ENCODE peak calls at places on chromosomes 6 and 20, in four cellular contexts. R is H1, D is H9, L is IMR-90. B is an unnamed sample.

GRCh38 chr6:8860671-8861070 is 425.3 kb upstream of the SLC35B3 start:
- DNase-seq in R (no peak), D (no peak), L (no peak), B (no peak)

GRCh38 chr20:19992996-19993908 is 23.9 kb upstream of the NAA20 start:
- DNase-seq in R (no peak), D (peak), L (peak), B (peak)

GRCh38 chr6:97668716-97669115 is 385.7 kb upstream of the MMS22L start:
- DNase-seq in R (no peak), D (no peak), L (no peak), B (peak)

GRCh38 chr6:31356946-31357466 is at the start of gene HLA-B:
- DNase-seq in R (no peak), D (peak), L (peak), B (peak)

GRCh38 chr6:56795852-56796532 is 153.3 kb upstream of the DST start:
- DNase-seq in R (no peak), D (no peak), L (peak), B (no peak)

GRCh38 chr6:35015996-35016395 is 125.1 kb downstream of the TCP11 start:
- DNase-seq in R (no peak), D (no peak), L (peak), B (no peak)

GRCh38 chr6:18307006-18307405 is 42.7 kb upstream of the DEK start:
- DNase-seq in R (no peak), D (peak), L (peak), B (peak)

GRCh38 chr6:126804255-126805064 is 314.0 kb upstream of the RSPO3 start:
- DNase-seq in R (no peak), D (no peak), L (peak), B (peak)

GRCh38 chr6:8652710-8653109 is 217.4 kb upstream of the SLC35B3 start:
- DNase-seq in R (no peak), D (peak), L (no peak), B (peak)

GRCh38 chr6:163529605-163530004 is 115.1 kb downstream of the QKI start:
- DNase-seq in R (no peak), D (no peak), L (peak), B (no peak)

GRCh38 chr6:25312703-25313102 is 33.5 kb downstream of the CARMIL1 start:
- DNase-seq in R (no peak), D (no peak), L (peak), B (peak)

GRCh38 chr6:159983641-159984080 is 14.8 kb downstream of the IGF2R start:
- DNase-seq in R (no peak), D (no peak), L (peak), B (no peak)

GRCh38 chr20:14334306-14334930 is 3.0 kb downstream of the FLRT3 start:
- DNase-seq in R (peak), D (peak), L (peak), B (peak)

GRCh38 chr20:45229264-45230056 is 8.3 kb downstream of the SEMG2 start:
- DNase-seq in R (peak), D (peak), L (no peak), B (peak)

GRCh38 chr6:111843347-111844147 is 29.7 kb downstream of the FYN start:
- DNase-seq in R (no peak), D (no peak), L (no peak), B (no peak)

GRCh38 chr6:28353981-28354676 is 4.4 kb downstream of the ZKSCAN3 start:
- DNase-seq in R (no peak), D (no peak), L (peak), B (peak)

GRCh38 chr20:24738981-24739633 is 210.0 kb upstream of the CST7 start:
- DNase-seq in R (no peak), D (no peak), L (no peak), B (no peak)

GRCh38 chr20:63974402-63975200 is 4.8 kb downstream of the SAMD10 start:
- DNase-seq in R (no peak), D (peak), L (peak), B (no peak)

GRCh38 chr20:38897267-38897666 is 28.9 kb upstream of the FAM83D start:
- DNase-seq in R (no peak), D (no peak), L (no peak), B (no peak)

GRCh38 chr20:61218886-61219480 is 33.1 kb upstream of the CDH4 start:
- DNase-seq in R (no peak), D (no peak), L (peak), B (no peak)

GRCh38 chr20:45095753-45096371 is 5.1 kb downstream of the KCNS1 start:
- DNase-seq in R (no peak), D (peak), L (peak), B (peak)

GRCh38 chr6:31180500-31180899 is 10.0 kb upstream of the POU5F1 start:
- DNase-seq in R (no peak), D (peak), L (no peak), B (peak)

GRCh38 chr6:116217069-116217468 is 36.8 kb downstream of the TSPYL4 start:
- DNase-seq in R (no peak), D (no peak), L (peak), B (peak)

GRCh38 chr6:125759184-125759902 is 9.9 kb downstream of the HEY2 start:
- DNase-seq in R (no peak), D (peak), L (no peak), B (peak)

GRCh38 chr6:106158816-106159215 is 72.7 kb downstream of the PRDM1 start:
- DNase-seq in R (no peak), D (no peak), L (peak), B (no peak)

GRCh38 chr6:106156413-106156812 is 70.3 kb downstream of the PRDM1 start:
- DNase-seq in R (no peak), D (no peak), L (no peak), B (no peak)

GRCh38 chr6:106154326-106154725 is 68.2 kb downstream of the PRDM1 start:
- DNase-seq in R (no peak), D (peak), L (no peak), B (peak)

GRCh38 chr6:106155219-106155830 is 69.2 kb downstream of the PRDM1 start:
- DNase-seq in R (no peak), D (no peak), L (no peak), B (peak)

GRCh38 chr6:106156863-106157262 is 70.7 kb downstream of the PRDM1 start:
- DNase-seq in R (no peak), D (no peak), L (no peak), B (no peak)
- H3K56ac ChIP-seq in R (no peak), D (no peak), L (no peak), B (peak)

GRCh38 chr6:148221580-148221979 is 121.1 kb upstream of the SASH1 start:
- DNase-seq in R (no peak), D (no peak), L (peak), B (peak)

GRCh38 chr6:148231572-148231971 is 111.1 kb upstream of the SASH1 start:
- DNase-seq in R (no peak), D (no peak), L (peak), B (no peak)

GRCh38 chr6:148223424-148223842 is 119.2 kb upstream of the SASH1 start:
- DNase-seq in R (no peak), D (no peak), L (peak), B (no peak)

GRCh38 chr6:148225871-148226270 is 116.8 kb upstream of the SASH1 start:
- DNase-seq in R (no peak), D (no peak), L (no peak), B (no peak)
- H2BK5ac ChIP-seq in R (no peak), D (no peak), L (no peak), B (no peak)

GRCh38 chr20:56316051-56316450 is 42.7 kb upstream of the FAM210B start:
- DNase-seq in R (no peak), D (no peak), L (no peak), B (no peak)

GRCh38 chr20:56316483-56316882 is 42.3 kb upstream of the FAM210B start:
- DNase-seq in R (no peak), D (no peak), L (no peak), B (no peak)
- H3K56ac ChIP-seq in R (no peak), D (no peak), L (no peak), B (no peak)

DNA sequence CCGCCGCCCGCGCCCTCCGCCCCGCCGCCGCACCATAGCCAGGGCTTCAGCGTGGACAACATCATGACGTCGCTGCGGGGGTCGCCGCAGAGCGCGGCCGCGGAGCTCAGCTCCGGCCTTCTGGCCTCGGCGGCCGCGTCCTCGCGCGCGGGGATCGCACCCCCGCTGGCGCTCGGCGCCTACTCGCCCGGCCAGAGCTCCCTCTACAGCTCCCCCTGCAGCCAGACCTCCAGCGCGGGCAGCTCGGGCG is 1.5 kb downstream of the FOXC1 start:
- DNase-seq in R (no peak), D (no peak), L (peak), B (no peak)
- H2BK5ac ChIP-seq in R (no peak), D (no peak), L (peak), B (no peak)

GRCh38 chr20:36929691-36930090 is 21.8 kb downstream of the SAMHD1 start:
- DNase-seq in R (no peak), D (no peak), L (no peak), B (no peak)

GRCh38 chr20:36926653-36927200 is 24.8 kb downstream of the SAMHD1 start:
- DNase-seq in R (no peak), D (no peak), L (no peak), B (no peak)

GRCh38 chr20:36925234-36925633 is 26.3 kb downstream of the SAMHD1 start:
- DNase-seq in R (no peak), D (no peak), L (no peak), B (no peak)

GRCh38 chr20:36929290-36929689 is 22.2 kb downstream of the SAMHD1 start:
- DNase-seq in R (no peak), D (no peak), L (peak), B (no peak)

GRCh38 chr20:36927704-36928103 is 23.8 kb downstream of the SAMHD1 start:
- DNase-seq in R (no peak), D (no peak), L (no peak), B (no peak)
- H3K56ac ChIP-seq in R (no peak), D (no peak), L (no peak), B (no peak)

DNA sequence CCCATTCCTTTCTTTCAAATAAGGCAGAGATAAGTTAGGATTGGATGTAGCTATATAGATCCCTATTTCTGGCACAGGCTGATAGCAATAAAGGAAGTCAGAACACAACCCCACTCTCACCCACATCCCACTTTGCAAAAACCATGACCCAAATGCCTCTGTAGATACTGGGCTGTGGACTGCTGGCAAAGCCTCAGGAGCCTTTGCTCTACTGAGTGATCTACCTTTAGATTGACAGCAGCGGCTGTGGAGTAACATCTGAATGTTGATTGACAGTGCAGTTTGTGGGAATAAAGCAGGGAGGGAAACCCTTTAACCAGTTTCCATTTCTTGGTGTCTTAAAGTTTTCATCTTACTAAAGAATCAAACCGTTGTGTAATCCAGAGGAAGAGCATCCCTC is 6.7 kb upstream of the TMEM30A start:
- DNase-seq in R (no peak), D (no peak), L (no peak), B (no peak)
- H2BK5ac ChIP-seq in R (no peak), D (no peak), L (no peak), B (no peak)

GRCh38 chr6:113317870-113318269 is 539.3 kb upstream of the MARCKS start:
- DNase-seq in R (no peak), D (no peak), L (no peak), B (no peak)
- H3K56ac ChIP-seq in R (no peak), D (no peak), L (no peak), B (no peak)

GRCh38 chr20:62550087-62550565 is 74.3 kb upstream of the GATA5 start:
- DNase-seq in R (no peak), D (no peak), L (no peak), B (peak)

GRCh38 chr20:62551408-62552323 is 75.9 kb upstream of the GATA5 start:
- DNase-seq in R (no peak), D (peak), L (no peak), B (peak)

GRCh38 chr20:62549029-62549428 is 73.2 kb upstream of the GATA5 start:
- DNase-seq in R (no peak), D (no peak), L (no peak), B (no peak)

GRCh38 chr20:62548483-62548882 is 72.7 kb upstream of the GATA5 start:
- DNase-seq in R (no peak), D (no peak), L (no peak), B (no peak)

GRCh38 chr20:62549499-62550086 is 73.8 kb upstream of the GATA5 start:
- DNase-seq in R (no peak), D (no peak), L (no peak), B (no peak)
- H2BK5ac ChIP-seq in R (no peak), D (no peak), L (no peak), B (no peak)

GRCh38 chr20:59121714-59122376 is 41.8 kb upstream of the ZNF831 start:
- DNase-seq in R (no peak), D (peak), L (no peak), B (peak)
- H3K56ac ChIP-seq in R (no peak), D (no peak), L (no peak), B (no peak)

DNA sequence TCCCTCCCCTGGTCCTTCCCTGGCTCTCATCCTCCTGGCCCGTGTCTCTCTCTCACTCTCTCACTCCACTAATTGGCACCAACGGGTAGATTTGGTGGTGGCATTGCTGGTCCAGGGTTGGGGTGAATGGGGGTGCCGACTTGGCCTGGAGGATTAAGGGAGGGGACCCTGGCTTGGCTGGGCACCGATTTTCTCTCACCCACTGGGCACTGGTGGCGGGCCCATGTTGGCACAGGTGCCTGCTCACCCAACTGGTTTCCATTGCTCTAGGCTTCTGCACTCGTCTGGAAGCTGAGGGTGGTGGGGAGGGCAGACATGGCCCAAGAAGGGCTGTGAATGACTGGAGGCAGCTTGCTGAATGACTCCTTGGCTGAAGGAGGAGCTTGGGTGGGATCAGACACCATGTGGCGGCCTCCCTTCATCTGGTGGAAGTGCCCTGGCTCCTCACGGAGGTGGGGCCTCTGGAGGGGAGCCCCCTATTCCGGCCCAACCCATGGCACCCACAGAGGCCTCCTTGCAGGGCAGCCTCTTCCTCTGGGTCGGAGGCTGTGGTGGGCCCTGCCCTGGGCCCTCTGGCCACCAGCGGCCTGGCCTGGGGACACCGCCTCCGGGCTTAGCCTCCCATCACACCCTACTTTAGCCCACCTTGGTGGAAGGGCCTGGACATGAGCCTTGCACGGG is 11.0 kb downstream of the VEGFA start:
- DNase-seq in R (no peak), D (no peak), L (no peak), B (no peak)
- H2BK5ac ChIP-seq in R (no peak), D (no peak), L (no peak), B (no peak)